ENCODE peak calls at places on chromosome 16, in four cellular contexts. U is AG20443, Z is NCI-H460, J is cardiac septum. S is an unnamed sample.

GRCh38 chr16:84294196-84295142 is at the start of gene WFDC1:
- DNase-seq in U (peak), Z (no peak), J (peak), S (peak)

GRCh38 chr16:46975165-46975564 is 1.7 kb upstream of the DNAJA2 start:
- DNase-seq in U (no peak), Z (no peak), J (no peak), S (no peak)

GRCh38 chr16:23408242-23409201 is 44.5 kb downstream of the COG7 start:
- DNase-seq in U (peak), Z (no peak), J (no peak), S (peak)

GRCh38 chr16:20300312-20301097 is 26.8 kb downstream of the GP2 start:
- DNase-seq in U (peak), Z (peak), J (no peak), S (peak)

GRCh38 chr16:12907670-12908233 is 6.4 kb downstream of the SHISA9 start:
- DNase-seq in U (no peak), Z (peak), J (no peak), S (no peak)

GRCh38 chr16:71412270-71413160 is 29.3 kb downstream of the TLE7 start:
- DNase-seq in U (peak), Z (peak), J (no peak), S (peak)

GRCh38 chr16:9845661-9846361 is 336.4 kb downstream of the GRIN2A start:
- DNase-seq in U (peak), Z (no peak), J (no peak), S (peak)

GRCh38 chr16:14475370-14476139 is 154.5 kb downstream of the PARN start:
- DNase-seq in U (peak), Z (peak), J (no peak), S (no peak)

GRCh38 chr16:89643769-89644300 is 13.7 kb downstream of the CHMP1A start:
- DNase-seq in U (no peak), Z (no peak), J (no peak), S (no peak)

GRCh38 chr16:66324785-66325184 is 41.7 kb upstream of the CDH5 start:
- DNase-seq in U (peak), Z (peak), J (no peak), S (peak)

GRCh38 chr16:87252269-87252970 is 64.8 kb downstream of the C16orf95 start:
- DNase-seq in U (no peak), Z (no peak), J (no peak), S (no peak)

GRCh38 chr16:54030451-54030850 is 256.1 kb downstream of the IRX3 start:
- DNase-seq in U (no peak), Z (no peak), J (no peak), S (no peak)

GRCh38 chr16:86048221-86048620 is 149.3 kb downstream of the IRF8 start:
- DNase-seq in U (no peak), Z (no peak), J (no peak), S (no peak)

GRCh38 chr16:10992797-10993196 is 48.4 kb downstream of the CLEC16A start:
- DNase-seq in U (peak), Z (peak), J (no peak), S (peak)

GRCh38 chr16:28255838-28256237 is 36.5 kb upstream of the SBK1 start:
- DNase-seq in U (no peak), Z (no peak), J (no peak), S (no peak)

GRCh38 chr16:11632455-11632921 is 35.8 kb upstream of the SNN start:
- DNase-seq in U (peak), Z (no peak), J (no peak), S (peak)

GRCh38 chr16:76653390-76654026 is 376.3 kb downstream of the CNTNAP4 start:
- DNase-seq in U (peak), Z (peak), J (no peak), S (peak)

GRCh38 chr16:87602005-87602790 is at the start of gene JPH3:
- DNase-seq in U (no peak), Z (no peak), J (no peak), S (no peak)

GRCh38 chr16:71626858-71627213 is 852 bp downstream of the MARVELD3 start:
- DNase-seq in U (peak), Z (no peak), J (no peak), S (no peak)

GRCh38 chr16:51110618-51111234 is 40.3 kb downstream of the SALL1 start:
- DNase-seq in U (no peak), Z (no peak), J (no peak), S (no peak)

S was measured in myocyte.